ENCODE peak calls at places on chromosomes 7 and 10, in five cellular contexts. L, P, W, J and B are unnamed samples.

GRCh38 chr7:75711634-75712494 is 26.9 kb downstream of the HIP1 start:
- DNase-seq in L (no peak), P (no peak), W (no peak), J (peak; percentile 78), B (no peak)

GRCh38 chr10:73983096-73984047 is 14.5 kb upstream of the VCL start:
- DNase-seq in L (no peak), P (no peak), W (no peak), J (no peak), B (no peak)

GRCh38 chr7:46764100-46764941 is 817.6 kb downstream of the TNS3 start:
- DNase-seq in L (peak; percentile 44), P (peak; percentile 72), W (no peak), J (peak; percentile 98), B (peak; percentile 92)

GRCh38 chr7:76069238-76069638 is 21.3 kb downstream of the MDH2 start:
- DNase-seq in L (peak; percentile 39), P (peak; percentile 92), W (peak; percentile 17), J (peak; percentile 94), B (peak; percentile 81)

GRCh38 chr10:64795847-64796246 is 1274.6 kb downstream of the REEP3 start:
- DNase-seq in L (no peak), P (no peak), W (no peak), J (no peak), B (no peak)

GRCh38 chr10:127148066-127148932 is 48.1 kb downstream of the INSYN2A start:
- DNase-seq in L (no peak), P (no peak), W (no peak), J (peak; percentile 91), B (peak; percentile 80)

GRCh38 chr10:29443745-29444523 is 155.1 kb downstream of the LYZL1 start:
- DNase-seq in L (no peak), P (no peak), W (no peak), J (peak; percentile 39), B (no peak)

GRCh38 chr7:80659120-80660055 is 20.9 kb downstream of the CD36 start:
- DNase-seq in L (no peak), P (no peak), W (no peak), J (peak; percentile 25), B (no peak)

GRCh38 chr7:98754041-98754479 is 115.8 kb downstream of the TMEM130 start:
- DNase-seq in L (no peak), P (no peak), W (no peak), J (peak; percentile 48), B (no peak)

GRCh38 chr7:67364441-67365017 is 367.9 kb downstream of the TYW1 start:
- DNase-seq in L (no peak), P (no peak), W (no peak), J (no peak), B (no peak)

DNA sequence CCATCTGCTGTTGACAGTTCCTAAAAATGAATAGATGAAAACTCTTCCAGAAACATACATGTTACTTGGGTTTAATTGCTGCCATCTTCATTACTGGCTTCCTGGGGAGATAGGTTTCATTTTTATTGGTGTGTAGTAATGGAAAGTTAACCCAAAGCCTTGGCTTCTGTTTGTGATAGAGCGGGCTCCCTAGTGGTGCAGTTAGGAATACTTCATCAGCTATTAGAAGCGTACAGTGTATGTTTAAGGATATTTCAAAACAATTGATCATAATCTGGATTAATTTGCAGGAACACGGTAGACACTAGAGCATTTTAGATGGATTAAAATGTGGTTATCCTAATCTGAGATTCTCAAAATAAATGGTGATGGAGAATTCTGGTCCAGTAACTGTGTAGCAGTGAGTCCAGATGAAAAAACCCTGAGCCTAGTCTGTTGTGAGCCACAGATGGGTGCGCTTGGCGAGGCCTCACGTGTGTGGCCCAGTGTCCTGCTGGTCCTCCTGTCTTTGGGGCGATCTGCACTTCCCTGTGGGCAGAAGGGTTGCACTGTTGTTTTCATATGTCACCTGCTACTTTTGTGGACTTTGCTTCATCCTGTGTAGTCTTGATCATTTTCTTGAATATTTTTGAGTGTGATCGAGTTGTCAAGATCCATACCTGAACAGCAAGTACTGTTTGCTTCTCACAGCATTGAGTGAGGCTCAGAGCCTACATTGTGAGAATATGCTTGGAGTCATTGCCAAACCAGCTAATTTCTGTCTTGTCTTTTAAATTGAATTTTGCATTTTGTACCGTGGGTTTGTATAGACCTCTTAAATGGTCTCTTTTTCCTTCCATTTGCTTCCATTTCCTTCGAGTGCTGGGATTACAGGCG is 44.5 kb downstream of the SHH start:
- DNase-seq in L (no peak), P (no peak), W (no peak), J (no peak), B (no peak)
- TF ChIP-seq CTCF in L (no peak), P (no peak), W (no peak), J (peak; percentile 17), B (peak; percentile 31)

DNA sequence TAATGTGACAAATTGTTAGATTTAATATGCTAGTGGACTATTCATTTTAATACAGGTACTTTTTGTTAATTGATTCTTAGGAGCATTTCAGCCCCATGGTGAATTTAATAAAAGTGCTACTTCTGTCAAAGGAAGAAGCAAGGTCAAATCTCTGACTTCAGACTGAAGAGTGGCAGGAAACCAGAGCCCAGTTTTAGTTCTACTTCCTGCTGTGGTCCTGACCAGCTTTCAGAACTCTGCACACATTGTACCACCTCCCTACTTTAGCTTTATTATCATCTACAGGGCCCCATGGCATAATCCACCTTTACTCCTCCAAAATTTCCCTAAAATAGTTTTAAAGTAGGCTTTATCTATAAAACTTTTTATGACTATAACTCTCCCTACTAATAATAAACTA is 33.7 kb downstream of the CTTNBP2 start:
- DNase-seq in L (no peak), P (no peak), W (no peak), J (no peak), B (no peak)
- H3K4me3 ChIP-seq in L (no peak overlapping the region), P (no peak overlapping the region), W (no peak overlapping the region), J (no peak overlapping the region), B (no peak overlapping the region)

GRCh38 chr10:36880898-36881297 is 244.5 kb upstream of the ANKRD30A start:
- DNase-seq in L (no peak), P (no peak), W (no peak), J (peak; percentile 14), B (no peak)
- TF ChIP-seq CTCF in L (no peak), P (no peak), W (no peak), J (peak; percentile 60), B (peak; percentile 69)

DNA sequence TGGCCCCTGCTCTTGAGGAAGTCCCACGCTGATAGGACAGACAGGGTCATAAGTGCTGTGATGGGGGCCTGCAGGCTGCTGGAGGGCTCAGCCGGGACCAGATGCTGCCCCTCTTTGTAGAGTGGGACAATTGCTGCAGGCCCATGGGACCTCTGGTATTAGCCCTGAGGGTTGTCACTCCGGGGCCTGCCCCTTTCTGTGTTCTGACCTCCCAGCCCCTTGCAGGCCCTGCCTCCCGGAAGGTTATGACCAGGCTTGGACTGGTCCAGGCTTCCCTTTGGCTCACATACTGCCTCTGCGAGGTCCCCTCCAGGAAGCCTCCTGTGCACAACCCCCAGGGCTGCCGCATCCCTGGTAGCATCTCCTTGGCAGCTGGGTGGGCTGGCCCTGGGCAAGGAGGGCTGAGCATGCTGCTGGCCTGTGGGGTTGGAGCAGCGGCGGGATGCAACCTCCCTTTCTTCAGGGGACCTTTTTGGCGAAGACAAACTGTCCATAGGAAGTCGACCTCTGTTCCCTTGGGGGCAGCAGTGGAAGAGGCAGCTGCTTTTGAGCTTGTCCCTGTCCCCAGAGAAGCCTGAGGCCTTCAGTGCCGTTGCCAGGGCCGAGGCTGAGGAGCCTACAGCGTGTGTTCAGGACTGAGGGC is 8.8 kb downstream of the LIMK1 start:
- DNase-seq in L (no peak), P (peak; percentile 69), W (peak; percentile 64), J (no peak), B (no peak)
- H3K4me3 ChIP-seq in L (peak overlapping the region; percentile 49), P (no peak overlapping the region), W (peak overlapping the region; percentile 48), J (no peak overlapping the region), B (no peak overlapping the region)

DNA sequence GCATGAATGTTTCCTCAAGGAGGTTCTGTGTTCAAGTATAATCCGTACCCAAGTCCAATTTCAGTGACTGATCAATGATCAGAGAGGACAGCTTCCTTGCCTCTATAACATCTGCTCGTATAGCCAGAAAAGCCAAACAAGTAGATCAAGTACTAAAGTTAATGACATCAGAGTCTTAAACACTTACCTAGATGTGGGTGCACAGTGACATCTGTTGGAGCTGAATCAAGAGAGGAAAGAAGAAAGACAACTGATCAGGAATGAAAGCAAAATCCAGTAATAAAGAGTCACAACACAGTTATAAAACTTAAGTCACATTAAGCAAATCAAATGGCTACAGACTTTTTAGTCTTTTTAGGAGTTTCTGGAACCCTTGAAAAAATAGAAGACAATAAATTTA is 236.5 kb downstream of the RELN start:
- DNase-seq in L (no peak), P (no peak), W (no peak), J (peak; percentile 3), B (no peak)
- TF ChIP-seq CTCF in L (no peak), P (no peak), W (no peak), J (no peak), B (peak; percentile 48)

DNA sequence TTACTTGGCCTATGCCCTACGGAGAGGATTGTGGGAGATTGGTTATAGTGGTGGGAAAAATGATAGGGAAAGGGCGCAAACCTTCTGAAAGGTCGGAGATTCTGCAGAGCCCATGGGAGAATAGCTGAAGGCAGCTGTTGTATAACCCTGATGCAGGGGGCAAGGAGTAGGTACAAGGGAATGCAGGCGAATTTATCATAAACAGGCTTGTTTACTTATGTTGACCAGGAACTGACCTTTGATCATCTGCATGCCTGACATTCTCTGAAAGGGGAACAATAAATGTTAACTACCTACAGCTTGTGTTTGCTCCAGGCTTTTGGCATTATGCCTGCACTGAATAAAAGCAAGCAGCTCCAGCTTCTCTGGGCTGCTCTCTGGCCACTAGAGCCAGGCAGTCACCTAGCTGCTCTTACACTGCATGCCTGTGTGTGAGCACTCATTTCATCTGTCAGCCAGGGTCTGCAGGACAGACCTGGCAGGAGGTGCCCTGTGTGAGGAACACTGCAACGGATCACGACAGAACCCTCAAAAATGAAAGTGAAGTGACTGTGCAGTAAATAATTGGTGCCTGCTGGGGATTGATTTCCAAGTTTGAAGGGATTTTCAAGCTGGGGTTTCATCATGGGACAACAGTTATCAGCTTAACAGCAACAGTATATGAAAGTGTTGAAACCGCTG is 31.1 kb upstream of the ABCA13 start:
- DNase-seq in L (no peak), P (no peak), W (no peak), J (peak; percentile 13), B (peak; percentile 37)
- H3K4me3 ChIP-seq in L (no peak overlapping the region), P (no peak overlapping the region), W (peak overlapping the region; percentile 38), J (no peak overlapping the region), B (no peak overlapping the region)

GRCh38 chr10:49161411-49161997 is 26.7 kb downstream of the TMEM273 start:
- DNase-seq in L (no peak), P (no peak), W (no peak), J (peak; percentile 66), B (peak; percentile 16)
- TF ChIP-seq CTCF in L (no peak), P (no peak), W (peak; percentile 13), J (peak; percentile 50), B (peak; percentile 55)